ENCODE peak calls at places on chromosome 13, in eight cellular contexts. V, K, Y, U, P, Z, J and Q are unnamed samples.
A peak's percentile ranks its signal among the peaks of the same experiment; 100 is the strongest.

GRCh38 chr13:100870898-100871297 is 196.3 kb upstream of the TMTC4 start:
- DNase-seq in V (no peak), K (no peak), Y (no peak), U (no peak), P (no peak), Z (no peak), J (no peak), Q (no peak)

GRCh38 chr13:27004389-27004788 is 167.2 kb downstream of the USP12 start:
- DNase-seq in V (no peak), K (no peak), Y (no peak), U (no peak), P (no peak), Z (no peak), J (no peak), Q (no peak)

GRCh38 chr13:113176292-113176691 is 17.8 kb downstream of the PROZ start:
- DNase-seq in V (no peak), K (no peak), Y (no peak), U (peak; percentile 74), P (no peak), Z (no peak), J (no peak), Q (no peak)

GRCh38 chr13:47548294-47548825 is 452.7 kb downstream of the SUCLA2 start:
- DNase-seq in V (no peak), K (no peak), Y (no peak), U (no peak), P (no peak), Z (no peak), J (no peak), Q (no peak)

GRCh38 chr13:107277911-107278310 is 710.0 kb upstream of the ARGLU1 start:
- DNase-seq in V (no peak), K (no peak), Y (no peak), U (no peak), P (no peak), Z (no peak), J (no peak), Q (no peak)

GRCh38 chr13:51687928-51688714 is 103.9 kb downstream of the WDFY2 start:
- DNase-seq in V (no peak), K (no peak), Y (no peak), U (no peak), P (no peak), Z (no peak), J (no peak), Q (no peak)

GRCh38 chr13:104984296-104984818 is 1551.1 kb downstream of the EFNB2 start:
- DNase-seq in V (no peak), K (peak; percentile 49), Y (no peak), U (no peak), P (peak; percentile 17), Z (no peak), J (no peak), Q (no peak)

GRCh38 chr13:45544520-45544919 is 71.0 kb downstream of the ERICH6B start:
- DNase-seq in V (no peak), K (no peak), Y (no peak), U (no peak), P (no peak), Z (no peak), J (no peak), Q (no peak)

GRCh38 chr13:105920375-105920774 is 615.1 kb downstream of the EFNB2 start:
- DNase-seq in V (no peak), K (peak; percentile 44), Y (no peak), U (no peak), P (no peak), Z (no peak), J (no peak), Q (no peak)

GRCh38 chr13:77853701-77854100 is 64.9 kb downstream of the EDNRB start:
- DNase-seq in V (no peak), K (no peak), Y (no peak), U (no peak), P (no peak), Z (no peak), J (no peak), Q (no peak)
- TF ChIP-seq CTCF in V (no peak), K (no peak), Y (no peak), U (no peak), P (no peak), Z (no peak), J (no peak), Q (no peak)

GRCh38 chr13:23430664-23431063 is 2.8 kb downstream of the SACS start:
- DNase-seq in V (no peak), K (no peak), Y (no peak), U (no peak), P (no peak), Z (no peak), J (no peak), Q (no peak)

GRCh38 chr13:23436680-23437079 is 3.2 kb upstream of the SACS start:
- DNase-seq in V (no peak), K (no peak), Y (no peak), U (no peak), P (no peak), Z (no peak), J (no peak), Q (no peak)

GRCh38 chr13:23433171-23434153 is at the start of gene SACS:
- DNase-seq in V (no peak), K (peak; percentile 45), Y (peak; percentile 48), U (no peak), P (no peak), Z (peak; percentile 46), J (no peak), Q (no peak)

GRCh38 chr13:23432589-23432988 is 913 bp downstream of the SACS start:
- DNase-seq in V (no peak), K (no peak), Y (no peak), U (no peak), P (no peak), Z (no peak), J (no peak), Q (no peak)

DNA sequence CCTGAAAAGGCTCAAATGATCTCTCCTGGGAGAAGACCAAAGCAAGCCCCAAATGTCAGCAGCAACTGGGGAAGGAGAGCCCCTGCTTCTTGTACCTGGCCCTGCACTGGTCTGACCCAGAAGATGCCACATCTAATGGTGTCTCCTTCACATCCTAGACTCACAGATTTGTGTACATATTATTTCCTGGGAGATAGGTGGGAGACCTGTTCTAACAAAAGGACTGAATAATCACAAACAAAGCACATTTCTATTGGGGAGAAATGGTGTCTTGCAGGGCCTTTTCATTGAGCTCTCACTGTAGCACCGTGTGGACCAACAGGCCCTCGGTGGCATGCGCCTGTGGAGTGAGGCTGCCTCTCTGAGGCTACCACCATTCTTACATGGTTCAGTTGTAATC is 929 bp upstream of the SACS start:
- DNase-seq in V (no peak), K (no peak), Y (no peak), U (no peak), P (no peak), Z (no peak), J (no peak), Q (no peak)
- TF ChIP-seq CTCF in V (no peak), K (no peak), Y (no peak), U (no peak), P (no peak), Z (no peak), J (no peak), Q (no peak)

DNA sequence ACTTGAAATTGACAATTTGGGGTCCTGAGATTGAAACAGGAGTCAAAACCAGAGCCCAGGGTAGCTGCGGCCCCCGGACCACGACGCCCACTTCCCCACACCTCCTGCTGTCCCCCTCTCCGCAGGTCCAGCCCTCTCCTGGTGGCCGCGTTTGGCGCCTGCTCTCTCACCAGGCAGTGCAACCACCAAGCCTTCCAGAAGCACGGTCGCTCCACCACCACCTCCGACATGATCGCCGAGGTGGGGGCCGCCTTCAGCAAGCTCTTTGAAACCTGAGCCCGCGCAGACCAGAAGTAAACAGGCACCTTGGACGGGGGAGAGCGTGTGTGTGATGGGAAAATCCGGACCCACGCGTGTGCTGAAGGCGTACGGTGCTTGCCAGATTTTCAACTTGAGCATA is 22.9 kb downstream of the NAXD start:
- DNase-seq in V (no peak), K (no peak), Y (no peak), U (no peak), P (no peak), Z (no peak), J (no peak), Q (no peak)
- TF ChIP-seq CTCF in V (no peak), K (no peak), Y (no peak), U (no peak), P (no peak), Z (no peak), J (no peak), Q (no peak)

GRCh38 chr13:40666905-40667621 is 622 bp upstream of the FOXO1 start:
- DNase-seq in V (peak; percentile 58), K (peak; percentile 77), Y (peak; percentile 76), U (peak; percentile 56), P (peak; percentile 68), Z (peak; percentile 25), J (no peak), Q (peak; percentile 31)

GRCh38 chr13:40667622-40667978 is 1.2 kb upstream of the FOXO1 start:
- DNase-seq in V (no peak), K (no peak), Y (peak; percentile 15), U (no peak), P (peak; percentile 33), Z (no peak), J (no peak), Q (no peak)

GRCh38 chr13:40670307-40670706 is 3.9 kb upstream of the FOXO1 start:
- DNase-seq in V (no peak), K (no peak), Y (no peak), U (no peak), P (no peak), Z (no peak), J (no peak), Q (no peak)

GRCh38 chr13:40666058-40666904 is at the start of gene FOXO1:
- DNase-seq in V (peak; percentile 93), K (peak; percentile 95), Y (peak; percentile 93), U (peak; percentile 89), P (peak; percentile 87), Z (peak; percentile 97), J (peak; percentile 56), Q (peak; percentile 93)

GRCh38 chr13:40668335-40668734 is 1.9 kb upstream of the FOXO1 start:
- DNase-seq in V (peak; percentile 84), K (peak; percentile 39), Y (peak; percentile 13), U (no peak), P (peak; percentile 54), Z (no peak), J (no peak), Q (peak; percentile 21)
- TF ChIP-seq CTCF in V (peak; percentile 96), K (peak; percentile 33), Y (peak; percentile 26), U (peak; percentile 43), P (peak; percentile 31), Z (no peak), J (no peak), Q (peak; percentile 66)

GRCh38 chr13:33388254-33388998 is 102.9 kb upstream of the STARD13 start:
- DNase-seq in V (no peak), K (peak; percentile 7), Y (no peak), U (no peak), P (no peak), Z (no peak), J (no peak), Q (no peak)
- TF ChIP-seq CTCF in V (no peak), K (no peak), Y (no peak), U (no peak), P (peak; percentile 3), Z (no peak), J (no peak), Q (no peak)